ENCODE peak calls at places on chromosomes 11 and 22, in ten cellular contexts. B is amniotic stem cell, U is iPS-NIHi11, T is Kasumi-1, L is T-cell, V is NCI-H460, K is T1000, A is HT1080, I is activated T-cell treated with anti-CD3 and anti-CD28 coated beads for 24 hours, R is HFFc6. G is an unnamed sample.

GRCh38 chr11:58888579-58888978 is 44.1 kb upstream of the GLYATL2 start:
- DNase-seq in L (no peak), R (no peak), I (no peak), K (no peak), V (no peak), A (no peak), U (no peak), B (no peak), T (no peak), G (no peak)

GRCh38 chr11:83157755-83158473 is 983 bp downstream of the PCF11 start:
- DNase-seq in V (peak), A (peak), R (peak), U (peak), I (peak), L (no peak), K (no peak), B (peak), T (peak), G (peak)

GRCh38 chr11:65491163-65491465 is 7.7 kb upstream of the MALAT1 start:
- DNase-seq in T (no peak), K (no peak), B (no peak), L (no peak), U (no peak), V (no peak), R (no peak), I (no peak), A (peak), G (no peak)

GRCh38 chr11:63944987-63945386 is 6.2 kb downstream of the NAA40 start:
- DNase-seq in L (no peak), A (no peak), U (no peak), I (no peak), R (no peak), V (no peak), T (no peak), K (no peak), B (no peak), G (no peak)

GRCh38 chr22:24066260-24066659 is 55.2 kb downstream of the CABIN1 start:
- DNase-seq in B (no peak), I (no peak), R (no peak), U (no peak), A (no peak), K (no peak), L (no peak), V (no peak), T (no peak), G (no peak)

GRCh38 chr11:113267536-113267935 is 46.8 kb upstream of the TTC12 start:
- DNase-seq in T (no peak), U (no peak), V (no peak), K (no peak), A (no peak), R (no peak), I (no peak), L (no peak), B (no peak), G (peak)

GRCh38 chr11:132115454-132115853 is 745.0 kb downstream of the NTM start:
- DNase-seq in A (no peak), I (no peak), U (no peak), K (no peak), V (no peak), L (no peak), B (no peak), R (peak), T (no peak), G (no peak)

GRCh38 chr11:102120006-102120405 is 9.8 kb downstream of the YAP1 start:
- DNase-seq in K (no peak), V (no peak), L (no peak), U (no peak), T (no peak), B (no peak), R (no peak), A (no peak), I (no peak), G (no peak)

GRCh38 chr11:56624661-56625110 is 10.0 kb upstream of the OR5M1 start:
- DNase-seq in L (no peak), T (peak), B (no peak), I (no peak), K (peak), A (peak), U (peak), V (peak), R (peak), G (peak)

GRCh38 chr22:24486501-24486921 is 8.6 kb upstream of the UPB1 start:
- DNase-seq in I (peak), A (peak), B (peak), V (no peak), L (no peak), K (no peak), U (no peak), R (peak), T (peak), G (no peak)

GRCh38 chr11:44525473-44526252 is 39.8 kb upstream of the CD82 start:
- DNase-seq in R (no peak), T (no peak), U (no peak), B (no peak), K (no peak), V (no peak), A (no peak), I (no peak), L (no peak), G (no peak)

GRCh38 chr11:66335531-66336233 is 552 bp downstream of the RIN1 start:
- DNase-seq in V (no peak), K (peak), T (no peak), A (peak), I (no peak), L (no peak), B (peak), U (peak), R (peak), G (no peak)

GRCh38 chr22:49590381-49590780 is 237.3 kb downstream of the BRD1 start:
- DNase-seq in U (no peak), R (no peak), A (no peak), I (no peak), T (no peak), V (no peak), L (no peak), B (no peak), K (no peak), G (no peak)

GRCh38 chr11:116605543-116605942 is 167.2 kb downstream of the BUD13 start:
- DNase-seq in T (peak), V (peak), A (peak), L (no peak), I (no peak), K (no peak), R (no peak), B (no peak), U (peak), G (peak)

GRCh38 chr11:8089791-8090510 is 8.9 kb downstream of the TUB start:
- DNase-seq in L (no peak), K (no peak), V (no peak), T (no peak), B (no peak), I (no peak), A (no peak), U (no peak), R (no peak), G (no peak)

GRCh38 chr11:66579017-66579606 is 10.7 kb upstream of the CTSF start:
- DNase-seq in V (peak), L (peak), A (peak), B (peak), I (peak), R (peak), T (peak), K (peak), U (peak), G (peak)

GRCh38 chr22:27597703-27598444 is 203.7 kb downstream of the MN1 start:
- DNase-seq in V (peak), U (peak), I (no peak), L (no peak), R (peak), A (peak), B (no peak), T (no peak), K (no peak), G (no peak)

GRCh38 chr22:44316393-44317162 is 3.8 kb upstream of the SHISAL1 start:
- DNase-seq in V (no peak), B (no peak), K (no peak), T (no peak), A (no peak), I (no peak), U (no peak), R (no peak), L (no peak), G (no peak)

GRCh38 chr11:35182317-35182939 is 43.5 kb downstream of the CD44 start:
- DNase-seq in K (no peak), B (no peak), T (no peak), L (no peak), A (no peak), V (no peak), I (no peak), U (no peak), R (no peak), G (no peak)

GRCh38 chr22:27197071-27197470 is 539.7 kb downstream of the MIAT start:
- DNase-seq in B (no peak), V (no peak), U (no peak), T (no peak), R (no peak), I (no peak), L (no peak), K (no peak), A (no peak), G (no peak)

GRCh38 chr11:8267831-8268529 is 4.3 kb upstream of the LMO1 start:
- DNase-seq in A (no peak), L (no peak), B (no peak), I (no peak), R (no peak), T (no peak), U (peak), K (no peak), V (no peak), G (no peak)

GRCh38 chr11:104694259-104695070 is 203.8 kb downstream of the CASP12 start:
- DNase-seq in R (no peak), U (no peak), B (no peak), I (no peak), T (no peak), A (peak), K (peak), L (no peak), V (no peak), G (no peak)

GRCh38 chr22:49398646-49399045 is 429.0 kb downstream of the BRD1 start:
- DNase-seq in R (no peak), A (no peak), I (no peak), T (no peak), B (no peak), K (no peak), U (no peak), L (no peak), V (no peak), G (no peak)

GRCh38 chr11:82996966-82997606 is 74.6 kb downstream of the RAB30 start:
- DNase-seq in I (no peak), U (no peak), K (no peak), R (no peak), T (no peak), L (no peak), V (no peak), A (peak), B (no peak), G (no peak)

GRCh38 chr11:94068764-94069163 is 47.6 kb downstream of the HEPHL1 start:
- DNase-seq in V (no peak), T (no peak), R (no peak), U (no peak), K (no peak), I (no peak), L (no peak), A (peak), B (no peak), G (no peak)

GRCh38 chr22:20591295-20591645 is 83.9 kb downstream of the MED15 start:
- DNase-seq in R (no peak), V (no peak), I (no peak), K (no peak), B (no peak), L (no peak), U (no peak), A (no peak), T (no peak), G (no peak)

GRCh38 chr11:17683378-17684161 is 35.8 kb upstream of the MYOD1 start:
- DNase-seq in B (peak), U (peak), L (no peak), R (peak), V (peak), K (peak), T (no peak), A (peak), I (no peak), G (no peak)

GRCh38 chr11:76791861-76792260 is 8.7 kb downstream of the TSKU start:
- DNase-seq in L (no peak), I (no peak), K (peak), R (peak), V (no peak), T (no peak), B (no peak), A (peak), U (no peak), G (no peak)

GRCh38 chr11:35478411-35479139 is 46.8 kb downstream of the PAMR1 start:
- DNase-seq in V (no peak), R (no peak), I (no peak), T (no peak), K (no peak), A (no peak), U (no peak), B (no peak), L (no peak), G (peak)

GRCh38 chr11:42958635-42959034 is 353.2 kb upstream of the API5 start:
- DNase-seq in I (no peak), K (no peak), U (no peak), V (no peak), R (no peak), B (no peak), T (no peak), A (no peak), L (no peak), G (no peak)

GRCh38 chr11:100942016-100942415 is 187.6 kb downstream of the PGR start:
- DNase-seq in A (no peak), R (peak), V (no peak), L (no peak), U (no peak), K (no peak), B (no peak), T (no peak), I (no peak), G (no peak)

GRCh38 chr11:19766810-19767209 is 54.2 kb downstream of the NAV2 start:
- DNase-seq in R (no peak), A (no peak), L (no peak), V (no peak), T (no peak), K (no peak), B (no peak), U (no peak), I (no peak), G (no peak)

GRCh38 chr11:63768232-63769043 is at the start of gene ZFTA:
- DNase-seq in I (peak), L (peak), B (no peak), T (peak), R (peak), U (peak), K (peak), A (peak), V (peak), G (peak)

GRCh38 chr11:45817191-45817590 is 12.2 kb downstream of the SLC35C1 start:
- DNase-seq in I (no peak), B (no peak), T (no peak), L (no peak), U (no peak), R (no peak), V (no peak), A (no peak), K (no peak), G (no peak)

GRCh38 chr11:120512727-120513435 is 1.3 kb downstream of the GRIK4 start:
- DNase-seq in K (no peak), R (no peak), I (no peak), L (no peak), B (no peak), A (no peak), T (no peak), U (no peak), V (no peak), G (peak)